ENCODE peak calls at places on chromosomes 2 and 18, in five cellular contexts. X is AG20443, G is KG1, N is B cell, H is fibroblast of mammary gland. Y is an unnamed sample.

GRCh38 chr2:219641390-219642063 is 14.1 kb downstream of the SLC4A3 start:
- DNase-seq in X (no peak), G (no peak), H (no peak), N (no peak), Y (no peak)

GRCh38 chr2:234290671-234291070 is 206.2 kb downstream of the ARL4C start:
- DNase-seq in X (no peak), H (no peak), N (peak), G (peak), Y (peak)

GRCh38 chr2:63580651-63581050 is 7.6 kb downstream of the WDPCP start:
- DNase-seq in X (no peak), G (no peak), N (no peak), H (no peak), Y (no peak)

GRCh38 chr2:106126295-106126694 is 67.8 kb downstream of the UXS1 start:
- DNase-seq in X (no peak), G (no peak), N (no peak), H (no peak), Y (no peak)

GRCh38 chr2:25929789-25930473 is 51.6 kb upstream of the ASXL2 start:
- DNase-seq in X (no peak), G (no peak), N (no peak), H (no peak), Y (no peak)

GRCh38 chr2:153495725-153496124 is 17.2 kb upstream of the RPRM start:
- DNase-seq in X (no peak), N (no peak), G (no peak), H (no peak), Y (no peak)

GRCh38 chr18:34929336-34929780 is 111.9 kb upstream of the MAPRE2 start:
- DNase-seq in N (no peak), H (peak), G (no peak), X (peak), Y (no peak)

GRCh38 chr2:238123991-238124470 is 14.4 kb upstream of the KLHL30 start:
- DNase-seq in H (no peak), X (no peak), N (no peak), G (no peak), Y (no peak)

GRCh38 chr2:159557437-159558034 is 58.8 kb downstream of the BAZ2B start:
- DNase-seq in N (no peak), H (peak), X (peak), G (no peak), Y (no peak)

GRCh38 chr2:237614151-237614720 is 13.2 kb upstream of the LRRFIP1 start:
- DNase-seq in G (no peak), N (no peak), H (no peak), X (no peak), Y (no peak)

GRCh38 chr2:75632813-75633212 is 13.8 kb upstream of the MRPL19 start:
- DNase-seq in G (no peak), N (no peak), H (no peak), X (no peak), Y (no peak)

GRCh38 chr2:1402064-1402463 is 11.2 kb upstream of the TPO start:
- DNase-seq in H (no peak), X (no peak), G (no peak), N (no peak), Y (no peak)

GRCh38 chr18:41751161-41751560 is 203.9 kb upstream of the PIK3C3 start:
- DNase-seq in H (no peak), G (no peak), N (no peak), X (no peak), Y (no peak)

GRCh38 chr2:178152033-178152432 is 39.8 kb downstream of the RBM45 start:
- DNase-seq in N (no peak), H (no peak), X (peak), G (no peak), Y (no peak)

GRCh38 chr2:64839844-64840243 is 149.4 kb upstream of the SLC1A4 start:
- DNase-seq in H (peak), G (no peak), N (peak), X (peak), Y (no peak)

GRCh38 chr2:215423928-215424540 is 11.8 kb downstream of the FN1 start:
- DNase-seq in N (no peak), X (no peak), H (peak), G (no peak), Y (no peak)

GRCh38 chr2:23940976-23941605 is 828 bp downstream of the UBXN2A start:
- DNase-seq in X (peak), G (peak), N (no peak), H (peak), Y (no peak)

GRCh38 chr2:172777431-172777830 is 41.8 kb downstream of the RAPGEF4 start:
- DNase-seq in X (no peak), G (no peak), H (no peak), N (no peak), Y (no peak)

GRCh38 chr2:21098294-21098693 is 25.5 kb upstream of the TDRD15 start:
- DNase-seq in N (no peak), X (no peak), H (no peak), G (no peak), Y (no peak)

GRCh38 chr2:95305341-95306058 is 8.4 kb downstream of the KCNIP3 start:
- DNase-seq in X (no peak), H (no peak), N (no peak), G (no peak), Y (no peak)

GRCh38 chr2:48175254-48175653 is 269.0 kb upstream of the FBXO11 start:
- DNase-seq in H (peak), X (peak), N (no peak), G (no peak), Y (no peak)

GRCh38 chr2:3659447-3660432 is 1.7 kb downstream of the ALLC start:
- DNase-seq in N (no peak), G (no peak), X (no peak), H (no peak), Y (no peak)

GRCh38 chr2:98530114-98530513 is 78.2 kb downstream of the COA5 start:
- DNase-seq in H (no peak), N (no peak), G (no peak), X (no peak), Y (no peak)

GRCh38 chr18:74533666-74534065 is 634 bp upstream of the CNDP1 start:
- DNase-seq in G (no peak), N (no peak), H (no peak), X (no peak), Y (no peak)

GRCh38 chr18:79792096-79792987 is 5.4 kb upstream of the KCNG2 start:
- DNase-seq in N (no peak), H (no peak), G (no peak), X (no peak), Y (no peak)

GRCh38 chr2:12861344-12861942 is 144.7 kb downstream of the TRIB2 start:
- DNase-seq in N (no peak), X (peak), H (peak), G (no peak), Y (no peak)

GRCh38 chr2:62410926-62411456 is 95.0 kb downstream of the TMEM17 start:
- DNase-seq in H (peak), N (no peak), X (no peak), G (no peak), Y (no peak)

GRCh38 chr18:5196253-5197031 is 615 bp downstream of the AKAIN1 start:
- DNase-seq in H (no peak), G (no peak), N (no peak), X (peak), Y (no peak)

GRCh38 chr2:16832910-16833309 is 167.3 kb upstream of the CYRIA start:
- DNase-seq in X (no peak), H (no peak), N (no peak), G (no peak), Y (no peak)

GRCh38 chr18:61901334-61901986 is 8.7 kb upstream of the RNF152 start:
- DNase-seq in H (peak), X (peak), G (no peak), N (peak), Y (peak)

GRCh38 chr2:133422946-133423345 is 145.3 kb downstream of the NCKAP5 start:
- DNase-seq in X (peak), H (no peak), G (no peak), N (no peak), Y (no peak)

GRCh38 chr18:31591628-31592027 is at the start of gene TTR:
- DNase-seq in N (no peak), G (no peak), X (no peak), H (no peak), Y (no peak)

GRCh38 chr2:163735692-163736432 is at the start of gene FIGN:
- DNase-seq in X (peak), G (no peak), N (no peak), H (peak), Y (no peak)

GRCh38 chr18:76490040-76490439 is 5.0 kb downstream of the ZNF516 start:
- DNase-seq in G (no peak), H (no peak), X (no peak), N (no peak), Y (no peak)

GRCh38 chr2:239151201-239152131 is 249.4 kb downstream of the HDAC4 start:
- DNase-seq in H (peak), G (no peak), X (peak), N (no peak), Y (no peak)

GRCh38 chr2:88022522-88022921 is 6.2 kb upstream of the RNU2-63P start:
- DNase-seq in N (no peak), X (no peak), G (no peak), H (no peak), Y (no peak)

GRCh38 chr2:241935774-241936173 is 66.2 kb downstream of the RTP5 start:
- DNase-seq in N (no peak), H (no peak), X (no peak), G (no peak), Y (no peak)

GRCh38 chr18:37476182-37476581 is 89.4 kb downstream of the CELF4 start:
- DNase-seq in N (no peak), G (no peak), X (peak), H (peak), Y (no peak)

GRCh38 chr2:230951396-230951795 is 26.4 kb upstream of the GPR55 start:
- DNase-seq in G (no peak), X (no peak), N (no peak), H (no peak), Y (no peak)

GRCh38 chr2:70340921-70341765 is 39.3 kb upstream of the FAM136A start:
- DNase-seq in N (peak), X (peak), H (peak), G (no peak), Y (peak)

Y was measured in activated T-cell treated with anti-CD3 and anti-CD28 coated beads for 4 hours.